ENCODE peak calls at places on chromosome 9, in five cellular contexts. S is HFFc6; I is hepatocyte; Z is iPS-NIHi11; H is activated CD4-positive, CD25-positive, alpha-beta regulatory T cell. M is an unnamed sample.

GRCh38 chr9:107348836-107349235 is 65.8 kb downstream of the RAD23B start:
- DNase-seq in S (no peak), I (no peak), Z (no peak), H (no peak), M (no peak)

GRCh38 chr9:129703667-129704355 is 38.4 kb downstream of the PRRX2 start:
- DNase-seq in S (peak), I (no peak), Z (no peak), H (no peak), M (no peak)

GRCh38 chr9:97772145-97772544 is 75.0 kb upstream of the XPA start:
- DNase-seq in S (no peak), I (no peak), Z (peak), H (no peak), M (no peak)

GRCh38 chr9:88991066-88992030 is at the start of gene S1PR3:
- DNase-seq in S (no peak), I (peak), Z (peak), H (no peak), M (peak)

GRCh38 chr9:5389109-5389732 is 48.5 kb downstream of the PLGRKT start:
- DNase-seq in S (peak), I (no peak), Z (no peak), H (no peak), M (no peak)

GRCh38 chr9:15349892-15350761 is 43.1 kb upstream of the TTC39B start:
- DNase-seq in S (peak), I (no peak), Z (no peak), H (no peak), M (no peak)

GRCh38 chr9:18379073-18379811 is 94.7 kb upstream of the ADAMTSL1 start:
- DNase-seq in S (peak), I (no peak), Z (no peak), H (no peak), M (no peak)

GRCh38 chr9:36149197-36149596 is 12.7 kb downstream of the GLIPR2 start:
- DNase-seq in S (peak), I (no peak), Z (no peak), H (no peak), M (no peak)

M was measured in mesothelial cell of epicardium.